ENCODE peak calls at places on chromosomes 2 and 18, in eight cellular contexts. T is IMR-90, F is heart right ventricle, Z is lower lobe of right lung, M is heart left ventricle, X is endothelial cell of umbilical vein, O is transverse colon, N is ovary. C is an unnamed sample. For H3K27me3, the result is how much of the 10 kb centered on the place peaks cover.

GRCh38 chr2:190987116-190987515 is 26.9 kb downstream of the STAT1 start:
- DNase-seq in T (no peak), F (no peak), Z (no peak), M (no peak), X (no peak), O (no peak), N (no peak), C (no peak)

GRCh38 chr2:23574919-23575654 is 190.1 kb downstream of the KLHL29 start:
- DNase-seq in T (no peak), F (no peak), Z (no peak), M (no peak), X (no peak), O (no peak), N (no peak), C (no peak)

GRCh38 chr2:151669585-151670081 is 64.6 kb downstream of the NEB start:
- DNase-seq in T (no peak), F (no peak), Z (no peak), M (no peak), X (no peak), O (no peak), N (no peak), C (no peak)

GRCh38 chr2:25417715-25418369 is 76.1 kb upstream of the DNMT3A start:
- DNase-seq in T (no peak), F (no peak), Z (no peak), M (no peak), X (no peak), O (no peak), N (no peak), C (no peak)

GRCh38 chr2:226649871-226650660 is 149.6 kb downstream of the IRS1 start:
- DNase-seq in T (peak), F (peak), Z (peak), M (peak), X (peak), O (peak), N (peak), C (peak)

GRCh38 chr18:8826514-8826913 is 121.2 kb downstream of the MTCL1 start:
- DNase-seq in T (no peak), F (no peak), Z (no peak), M (no peak), X (no peak), O (no peak), N (no peak), C (no peak)

GRCh38 chr2:220224711-220225519 is 597.5 kb downstream of the SLC4A3 start:
- DNase-seq in T (peak), F (no peak), Z (no peak), M (no peak), X (no peak), O (no peak), N (no peak), C (no peak)

GRCh38 chr2:98944786-98945185 is 8.8 kb upstream of the CRACDL start:
- DNase-seq in T (peak), F (no peak), Z (no peak), M (no peak), X (no peak), O (no peak), N (no peak), C (peak)

GRCh38 chr2:24971300-24971549 is 530 bp downstream of the DNAJC27 start:
- DNase-seq in T (no peak), F (no peak), Z (no peak), M (no peak), X (no peak), O (no peak), N (no peak), C (no peak)

GRCh38 chr18:49865401-49865800 is 52.1 kb upstream of the ACAA2 start:
- DNase-seq in T (no peak), F (no peak), Z (no peak), M (no peak), X (no peak), O (peak), N (no peak), C (no peak)

GRCh38 chr2:19632327-19633040 is 269.3 kb downstream of the TTC32 start:
- DNase-seq in T (no peak), F (peak), Z (no peak), M (peak), X (no peak), O (no peak), N (no peak), C (no peak)

GRCh38 chr2:219571311-219572236 is at the start of gene OBSL1:
- DNase-seq in T (peak), F (peak), Z (peak), M (peak), X (peak), O (peak), N (peak), C (peak)

GRCh38 chr2:152611458-152612231 is 105.6 kb downstream of the PRPF40A start:
- DNase-seq in T (peak), F (peak), Z (no peak), M (peak), X (peak), O (peak), N (no peak), C (peak)

GRCh38 chr2:239710953-239711861 is 310.4 kb upstream of the HDAC4 start:
- DNase-seq in T (no peak), F (no peak), Z (no peak), M (no peak), X (no peak), O (no peak), N (peak), C (no peak)
- H3K27me3 ChIP-seq in T (under half), F (under half), Z (under half), M (under half), X (under half), O (under half), N (under half), C (under half)

GRCh38 chr2:161097157-161097556 is 63.1 kb upstream of the TANK start:
- DNase-seq in T (no peak), F (no peak), Z (no peak), M (no peak), X (no peak), O (no peak), N (no peak), C (no peak)

GRCh38 chr2:161103451-161103831 is 56.8 kb upstream of the TANK start:
- DNase-seq in T (no peak), F (no peak), Z (no peak), M (no peak), X (no peak), O (no peak), N (no peak), C (no peak)

GRCh38 chr2:161101406-161101805 is 58.8 kb upstream of the TANK start:
- DNase-seq in T (no peak), F (no peak), Z (no peak), M (no peak), X (no peak), O (no peak), N (no peak), C (no peak)

GRCh38 chr2:161102770-161103450 is 57.3 kb upstream of the TANK start:
- DNase-seq in T (peak), F (no peak), Z (no peak), M (no peak), X (peak), O (no peak), N (no peak), C (no peak)

DNA sequence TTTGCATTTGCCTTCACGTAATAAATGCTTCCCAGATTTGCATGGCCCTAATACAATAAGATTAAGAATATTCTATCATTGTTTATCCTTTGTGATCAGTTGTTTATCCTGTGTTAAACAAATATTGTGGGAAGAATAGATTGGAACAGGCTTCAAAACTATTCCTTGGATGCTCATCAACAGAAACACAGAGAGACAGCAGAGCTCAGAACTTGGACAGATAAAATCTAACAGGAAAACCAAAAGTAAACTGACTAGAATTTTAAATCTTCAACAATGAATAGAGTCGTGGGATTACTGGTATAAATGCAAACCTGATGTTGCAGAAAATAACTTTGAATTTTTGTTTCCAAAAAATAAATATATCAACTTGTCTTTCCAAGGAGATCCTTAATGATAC is 60.0 kb upstream of the TANK start:
- DNase-seq in T (no peak), F (no peak), Z (no peak), M (no peak), X (no peak), O (no peak), N (no peak), C (no peak)
- H3K4me3 ChIP-seq in T (no peak), F (no peak), Z (no peak), M (no peak), X (no peak), O (no peak), N (no peak), C (no peak)

GRCh38 chr2:30073523-30073922 is 73.3 kb upstream of the YPEL5 start:
- DNase-seq in T (no peak), F (no peak), Z (no peak), M (no peak), X (no peak), O (no peak), N (no peak), C (no peak)
- H3K27me3 ChIP-seq in T (under half), F (under half), Z (under half), M (under half), X (under half), O (under half), N (under half), C (under half)

GRCh38 chr18:58221060-58221725 is 177.2 kb downstream of the NEDD4L start:
- DNase-seq in T (peak), F (no peak), Z (peak), M (no peak), X (no peak), O (peak), N (no peak), C (peak)

GRCh38 chr18:58225101-58225500 is 181.1 kb downstream of the NEDD4L start:
- DNase-seq in T (no peak), F (no peak), Z (no peak), M (no peak), X (no peak), O (no peak), N (no peak), C (no peak)

GRCh38 chr18:58224425-58224750 is 180.4 kb downstream of the NEDD4L start:
- DNase-seq in T (no peak), F (no peak), Z (no peak), M (no peak), X (no peak), O (no peak), N (no peak), C (no peak)

GRCh38 chr18:58223717-58224424 is 179.8 kb downstream of the NEDD4L start:
- DNase-seq in T (peak), F (peak), Z (peak), M (peak), X (peak), O (peak), N (no peak), C (peak)

DNA sequence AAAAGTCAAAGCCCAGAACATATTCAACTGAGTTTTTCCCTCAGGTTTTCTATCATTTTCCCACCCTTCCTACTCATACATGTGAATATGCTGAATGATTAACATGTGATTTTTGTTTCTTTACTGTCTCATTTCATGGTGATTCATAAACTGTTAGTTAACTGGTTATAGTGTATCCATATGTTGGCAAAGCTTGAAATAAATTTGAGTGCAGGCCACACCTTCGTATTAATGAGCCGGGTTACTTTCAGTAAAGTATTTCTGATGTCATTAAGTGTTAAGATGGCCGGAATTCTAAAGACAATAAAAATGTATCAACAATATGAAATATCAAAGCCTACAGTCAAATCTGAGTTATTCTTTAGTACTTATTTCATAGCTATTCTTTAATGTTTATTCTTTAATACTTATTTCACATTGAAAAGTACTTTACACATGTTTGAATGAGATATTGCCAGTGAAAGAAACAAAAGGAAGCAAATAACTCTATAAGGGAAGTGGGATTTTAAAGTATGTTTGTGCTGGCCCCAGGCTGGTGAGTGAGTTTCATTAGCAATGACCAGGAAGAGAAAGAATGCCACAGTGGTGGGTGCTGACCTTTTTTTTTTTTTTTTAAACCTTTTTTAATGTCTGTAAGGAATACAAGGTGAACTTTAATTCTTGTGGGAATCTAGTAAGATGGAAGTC is 178.6 kb downstream of the NEDD4L start:
- DNase-seq in T (peak), F (no peak), Z (no peak), M (no peak), X (peak), O (no peak), N (no peak), C (no peak)
- H3K4me3 ChIP-seq in T (no peak), F (no peak), Z (peak), M (no peak), X (no peak), O (peak), N (no peak), C (peak)

DNA sequence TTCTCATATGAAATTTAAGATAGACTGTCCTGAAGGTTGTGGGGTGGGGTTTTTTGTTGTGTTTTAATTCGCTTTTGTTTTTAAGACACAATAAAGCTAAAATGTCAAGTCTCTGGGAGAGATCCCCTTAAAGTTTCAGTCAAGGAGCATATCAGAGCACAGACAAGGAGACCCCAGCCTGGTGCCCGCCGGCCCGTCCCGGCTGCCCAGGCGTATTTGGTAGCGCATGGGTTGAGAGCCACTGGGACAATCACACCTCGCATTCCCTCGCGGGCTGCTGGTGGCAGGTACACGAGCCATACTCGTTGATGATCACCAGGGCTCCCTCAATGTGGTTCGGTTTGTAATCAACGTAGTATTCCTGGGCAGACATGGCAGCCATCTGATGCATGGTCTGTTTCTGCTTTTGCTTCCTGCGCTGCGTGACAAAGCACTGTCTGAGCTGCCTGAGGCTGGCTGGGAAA is 2.5 kb downstream of the LRRTM1 start:
- DNase-seq in T (no peak), F (no peak), Z (no peak), M (no peak), X (no peak), O (no peak), N (no peak), C (no peak)
- H3K27me3 ChIP-seq in T (under half), F (under half), Z (half or more), M (under half), X (under half), O (half or more), N (under half), C (under half)

GRCh38 chr2:174014021-174014698 is 49.0 kb upstream of the SP3 start:
- DNase-seq in T (no peak), F (no peak), Z (no peak), M (no peak), X (no peak), O (no peak), N (no peak), C (no peak)
- H3K4me3 ChIP-seq in T (no peak), F (no peak), Z (peak), M (no peak), X (no peak), O (no peak), N (no peak), C (no peak)

DNA sequence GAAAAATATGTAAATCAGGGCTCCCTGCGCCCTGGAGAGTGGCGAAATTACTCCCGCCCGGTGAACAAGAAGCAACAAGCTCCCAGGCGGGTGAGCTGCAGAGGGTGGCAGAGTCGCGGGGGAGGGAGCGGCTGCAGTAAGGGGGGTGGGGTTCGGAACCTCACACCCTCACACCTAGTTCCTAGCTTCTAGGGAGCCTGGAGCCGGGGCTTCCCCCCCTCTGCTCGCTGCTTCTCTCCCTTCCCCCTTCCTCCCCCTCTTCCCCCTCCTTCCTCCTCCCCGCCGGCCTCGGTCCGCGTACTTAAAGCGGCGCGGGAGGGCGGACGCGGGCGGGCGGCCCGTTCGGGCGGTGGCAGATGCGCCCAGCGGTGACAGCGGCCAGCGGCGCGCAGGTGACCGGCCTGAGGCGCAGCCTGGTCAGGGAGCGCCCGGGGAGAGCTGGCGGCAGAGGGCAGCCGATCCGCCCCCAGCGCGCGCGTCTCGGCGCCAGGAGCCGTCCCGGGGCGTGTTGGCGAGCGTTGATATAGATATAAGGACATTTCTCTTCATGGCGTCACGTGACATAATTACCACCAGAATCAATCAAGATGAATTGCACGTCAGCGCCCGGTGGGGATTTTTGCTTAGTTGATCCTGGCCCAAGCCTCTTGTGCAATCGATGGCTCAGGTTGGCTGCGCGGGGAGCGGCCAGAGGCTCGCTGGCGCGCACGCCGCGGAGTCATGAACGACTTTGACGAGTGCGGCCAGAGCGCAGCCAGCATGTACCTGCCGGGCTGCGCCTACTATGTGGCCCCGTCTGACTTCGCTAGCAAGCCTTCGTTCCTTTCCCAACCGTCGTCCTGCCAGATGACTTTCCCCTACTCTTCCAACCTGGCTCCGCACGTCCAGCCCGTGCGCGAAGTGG is at the start of gene HOXD11:
- DNase-seq in T (no peak), F (no peak), Z (no peak), M (no peak), X (peak), O (peak), N (no peak), C (no peak)
- H3K27me3 ChIP-seq in T (half or more), F (half or more), Z (half or more), M (half or more), X (half or more), O (half or more), N (under half), C (half or more)

GRCh38 chr18:51479736-51480135 is 282.3 kb upstream of the MEX3C start:
- DNase-seq in T (no peak), F (no peak), Z (no peak), M (no peak), X (no peak), O (no peak), N (no peak), C (no peak)

GRCh38 chr18:51480562-51481261 is 283.2 kb upstream of the MEX3C start:
- DNase-seq in T (no peak), F (peak), Z (no peak), M (peak), X (no peak), O (no peak), N (no peak), C (no peak)

DNA sequence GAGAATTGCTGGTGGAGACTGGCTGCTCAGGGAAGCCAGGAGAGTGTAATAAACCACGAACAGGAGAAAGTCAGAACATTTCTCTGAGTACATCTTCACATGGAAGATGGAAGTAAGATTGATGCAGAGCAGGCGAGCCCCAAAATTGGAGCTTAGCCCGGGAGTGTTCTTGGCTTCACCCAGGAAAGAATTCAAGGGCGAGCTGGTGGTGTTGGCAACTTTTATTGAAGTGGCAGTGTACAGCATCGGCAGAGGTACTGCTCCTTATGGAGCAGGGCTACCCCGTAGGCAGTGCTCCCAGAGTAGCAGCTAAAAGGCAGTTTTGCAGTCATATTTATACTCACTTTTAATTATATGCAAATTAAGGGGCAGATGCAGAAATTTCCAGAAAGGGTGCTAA is 281.4 kb upstream of the MEX3C start:
- DNase-seq in T (no peak), F (peak), Z (no peak), M (no peak), X (no peak), O (no peak), N (no peak), C (no peak)
- H3K4me3 ChIP-seq in T (no peak), F (no peak), Z (no peak), M (no peak), X (no peak), O (no peak), N (no peak), C (no peak)

DNA sequence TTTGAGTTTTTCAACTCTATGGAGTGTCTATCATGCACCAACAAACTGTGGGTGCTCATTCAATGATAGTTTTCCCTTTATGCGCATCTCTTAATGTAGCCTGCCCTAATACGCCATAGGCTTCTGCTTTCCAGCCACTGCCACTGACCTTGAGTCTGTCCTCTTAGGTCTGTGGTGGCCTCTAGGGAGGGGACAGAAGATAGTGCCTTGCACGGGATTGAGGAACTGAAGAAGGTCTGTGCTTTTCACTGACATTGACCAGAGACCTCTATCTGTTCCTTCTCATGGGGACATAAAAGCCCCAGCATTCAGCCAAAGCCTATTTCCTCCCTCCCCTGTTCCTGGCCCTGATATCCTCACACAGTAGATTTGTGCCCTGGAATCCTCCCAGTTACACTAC is 2.3 kb downstream of the GCKR start:
- DNase-seq in T (no peak), F (no peak), Z (no peak), M (no peak), X (no peak), O (no peak), N (no peak), C (no peak)
- H3K27me3 ChIP-seq in T (under half), F (under half), Z (under half), M (under half), X (under half), O (under half), N (under half), C (under half)